ENCODE peak calls at places on chromosomes 7 and 10, in ten cellular contexts. E is esophagus squamous epithelium, S is nucleus accumbens, C is fibroblast of gingiva, H is NCI-H510A treated with DMSO at 0.1 percent for 48 hours, N is endodermal cell, V is mucosa of gallbladder, Z is T-cell, U is NCI-H1092 treated with DMSO at 0.1 percent for 48 hours, O is GM23248. X is an unnamed sample.

GRCh38 chr7:125878235-125878928 is 948.8 kb upstream of the POT1 start:
- DNase-seq in O (no peak), E (no peak), C (no peak), S (no peak), N (no peak), H (no peak), V (no peak), U (no peak), Z (no peak), X (no peak)

GRCh38 chr10:97028126-97028831 is 157.5 kb downstream of the SLIT1 start:
- DNase-seq in E (no peak), Z (no peak), O (peak), H (no peak), C (no peak), U (no peak), N (no peak), V (no peak), S (no peak), X (no peak)

GRCh38 chr10:114911052-114911697 is 26.8 kb upstream of the TRUB1 start:
- DNase-seq in U (no peak), Z (no peak), N (no peak), E (no peak), H (no peak), V (no peak), C (no peak), O (no peak), S (no peak), X (no peak)

GRCh38 chr7:138838166-138838565 is 40.2 kb upstream of the ATP6V0A4 start:
- DNase-seq in U (peak), V (no peak), H (peak), Z (no peak), C (no peak), S (no peak), N (peak), E (no peak), O (no peak), X (no peak)

GRCh38 chr10:58700576-58700975 is 187.9 kb downstream of the BICC1 start:
- DNase-seq in N (no peak), H (no peak), S (no peak), O (peak), C (no peak), V (no peak), Z (no peak), U (no peak), E (no peak), X (no peak)

GRCh38 chr7:150756858-150757257 is 19.6 kb downstream of the GIMAP5 start:
- DNase-seq in U (no peak), V (no peak), N (no peak), S (no peak), E (no peak), H (peak), Z (no peak), C (no peak), O (peak), X (peak)

GRCh38 chr10:132698211-132698751 is 87.7 kb downstream of the NKX6-2 start:
- DNase-seq in V (no peak), H (no peak), U (no peak), C (no peak), Z (no peak), N (peak), E (no peak), O (no peak), S (no peak), X (no peak)

GRCh38 chr7:101363734-101364374 is 1.2 kb downstream of the COL26A1 start:
- DNase-seq in C (peak), S (peak), H (no peak), N (peak), O (peak), V (peak), Z (peak), U (peak), E (no peak), X (peak)

GRCh38 chr7:78139335-78139734 is 340.8 kb downstream of the PHTF2 start:
- DNase-seq in N (no peak), H (no peak), U (no peak), V (no peak), Z (no peak), E (no peak), O (peak), C (peak), S (no peak), X (peak)

GRCh38 chr7:94540428-94540827 is 30.8 kb downstream of the CASD1 start:
- DNase-seq in N (no peak), U (no peak), H (no peak), O (no peak), Z (no peak), S (no peak), E (no peak), V (no peak), C (peak), X (no peak)

GRCh38 chr7:70632400-70632799 is 499.5 kb upstream of the GALNT17 start:
- DNase-seq in O (no peak), S (no peak), E (no peak), V (no peak), U (no peak), C (no peak), N (no peak), Z (no peak), H (no peak), X (no peak)

GRCh38 chr10:62633976-62634375 is 170.5 kb upstream of the ADO start:
- DNase-seq in Z (no peak), N (no peak), O (no peak), E (no peak), H (no peak), C (no peak), V (no peak), S (no peak), U (no peak), X (no peak)

GRCh38 chr7:112462236-112462635 is 12.0 kb downstream of the IFRD1 start:
- DNase-seq in S (no peak), V (peak), E (no peak), Z (no peak), U (no peak), H (peak), C (peak), O (peak), N (no peak), X (peak)

GRCh38 chr7:8387551-8388256 is 45.7 kb upstream of the NXPH1 start:
- DNase-seq in S (peak), Z (no peak), H (no peak), C (no peak), N (no peak), V (no peak), U (no peak), E (no peak), O (no peak), X (peak)

GRCh38 chr7:136502162-136502561 is 366.3 kb upstream of the CHRM2 start:
- DNase-seq in H (no peak), N (no peak), U (no peak), E (no peak), V (no peak), O (no peak), S (no peak), C (no peak), Z (no peak), X (no peak)

GRCh38 chr10:71795248-71795647 is 21.9 kb upstream of the VSIR start:
- DNase-seq in O (peak), N (peak), V (no peak), Z (no peak), E (no peak), H (no peak), C (no peak), S (no peak), U (no peak), X (no peak)

GRCh38 chr10:72260588-72261322 is 13.0 kb upstream of the DDIT4 start:
- DNase-seq in O (peak), Z (peak), E (no peak), C (peak), V (peak), U (peak), S (peak), N (peak), H (no peak), X (peak)